ENCODE peak calls at places on chromosomes 13 and 19, in seven cellular contexts. D is stimulated activated CD8-positive, alpha-beta memory T cell treated with anti-CD3 and anti-CD28 coated beads, Interleukin-4, amount 100 ng/mL, for 1 hour; J is activated effector memory CD4-positive, alpha-beta T cell treated with Interleukin-2 at 50 U/mL for 16 hours; Y is left colon; V is breast epithelium; S is T-helper 1 cell; U is CD4-positive, CD25-positive, alpha-beta regulatory T cell. C is an unnamed sample.
A peak's percentile ranks its signal among the peaks of the same experiment; 100 is the strongest.

GRCh38 chr13:95660981-95661581 is 15.9 kb upstream of the DNAJC3 start:
- DNase-seq in D (no peak), J (no peak), Y (no peak), V (no peak), S (peak; percentile 12), U (peak; percentile 32), C (no peak)

GRCh38 chr13:39401091-39401647 is 201.8 kb downstream of the LHFPL6 start:
- DNase-seq in D (no peak), J (no peak), Y (no peak), V (no peak), S (no peak), U (peak; percentile 10), C (no peak)

GRCh38 chr13:112583592-112584277 is 4.2 kb downstream of the TUBGCP3 start:
- DNase-seq in D (no peak), J (no peak), Y (peak; percentile 39), V (no peak), S (no peak), U (no peak), C (no peak)

GRCh38 chr13:112740502-112741131 is 50.8 kb downstream of the ATP11A start:
- DNase-seq in D (no peak), J (no peak), Y (no peak), V (peak; percentile 39), S (no peak), U (no peak), C (no peak)

GRCh38 chr19:46546194-46546896 is 50.7 kb upstream of the PNMA8B start:
- DNase-seq in D (no peak), J (no peak), Y (peak; percentile 58), V (peak; percentile 41), S (peak; percentile 46), U (no peak), C (no peak)

GRCh38 chr13:46796515-46797467 is at the start of gene ESD:
- DNase-seq in D (peak; percentile 71), J (peak; percentile 84), Y (peak; percentile 93), V (peak; percentile 88), S (peak; percentile 88), U (peak; percentile 80), C (peak; percentile 93)

GRCh38 chr13:67147257-67148218 is 82.6 kb downstream of the PCDH9 start:
- DNase-seq in D (no peak), J (no peak), Y (no peak), V (no peak), S (no peak), U (no peak), C (no peak)

GRCh38 chr19:8251025-8251472 is 41.9 kb downstream of the CERS4 start:
- DNase-seq in D (no peak), J (no peak), Y (peak; percentile 70), V (peak; percentile 97), S (no peak), U (no peak), C (no peak)

GRCh38 chr19:45876411-45877197 is 9.3 kb downstream of the IRF2BP1 start:
- DNase-seq in D (no peak), J (no peak), Y (peak; percentile 68), V (peak; percentile 72), S (no peak), U (no peak), C (no peak)

GRCh38 chr13:80141114-80141849 is 199.6 kb downstream of the SPRY2 start:
- DNase-seq in D (no peak), J (no peak), Y (no peak), V (peak; percentile 19), S (no peak), U (no peak), C (no peak)

GRCh38 chr13:98476106-98476505 is 100.8 kb downstream of the STK24 start:
- DNase-seq in D (peak; percentile 23), J (peak; percentile 54), Y (no peak), V (no peak), S (no peak), U (no peak), C (no peak)

GRCh38 chr19:45128109-45128508 is 32.7 kb downstream of the NKPD1 start:
- DNase-seq in D (no peak), J (no peak), Y (no peak), V (no peak), S (no peak), U (no peak), C (no peak)

GRCh38 chr13:113923376-113924063 is 50.4 kb downstream of the C13orf46 start:
- DNase-seq in D (no peak), J (no peak), Y (no peak), V (peak; percentile 10), S (no peak), U (no peak), C (no peak)

GRCh38 chr13:36841411-36841810 is 22.4 kb downstream of the RFXAP start:
- DNase-seq in D (no peak), J (no peak), Y (no peak), V (no peak), S (no peak), U (no peak), C (no peak)

GRCh38 chr13:50071399-50071798 is 56.2 kb downstream of the KCNRG start:
- DNase-seq in D (no peak), J (no peak), Y (no peak), V (no peak), S (no peak), U (no peak), C (no peak)